ENCODE peak calls at places on chromosome 14, in eight cellular contexts. R, P, Z, M, I, S, Y and B are unnamed samples.

GRCh38 chr14:24179961-24180726 is 8.3 kb downstream of the REC8 start:
- DNase-seq in R (no peak), P (peak; percentile 57), Z (peak; percentile 78), M (no peak), I (no peak), S (no peak), Y (no peak), B (no peak)

GRCh38 chr14:100108042-100108825 is 43.0 kb downstream of the EVL start:
- DNase-seq in R (peak; percentile 61), P (peak; percentile 80), Z (peak; percentile 74), M (peak; percentile 90), I (peak; percentile 86), S (peak; percentile 89), Y (peak; percentile 82), B (peak; percentile 87)

GRCh38 chr14:24712909-24713308 is 78.9 kb upstream of the GZMB start:
- DNase-seq in R (no peak), P (no peak), Z (no peak), M (no peak), I (no peak), S (no peak), Y (no peak), B (no peak)

GRCh38 chr14:50191499-50191898 is 39.9 kb downstream of the SOS2 start:
- DNase-seq in R (no peak), P (no peak), Z (no peak), M (no peak), I (no peak), S (no peak), Y (no peak), B (no peak)

GRCh38 chr14:64113279-64113678 is 180.9 kb downstream of the ESR2 start:
- DNase-seq in R (peak; percentile 15), P (no peak), Z (no peak), M (no peak), I (peak; percentile 61), S (no peak), Y (no peak), B (no peak)

GRCh38 chr14:65496178-65496993 is 83.9 kb downstream of the FUT8 start:
- DNase-seq in R (no peak), P (no peak), Z (peak; percentile 6), M (no peak), I (no peak), S (no peak), Y (no peak), B (no peak)

GRCh38 chr14:54291491-54292191 is 105.2 kb upstream of the CDKN3 start:
- DNase-seq in R (no peak), P (no peak), Z (no peak), M (no peak), I (no peak), S (no peak), Y (no peak), B (peak; percentile 13)

GRCh38 chr14:52026921-52027320 is 37.6 kb downstream of the RTRAF start:
- DNase-seq in R (no peak), P (no peak), Z (no peak), M (no peak), I (no peak), S (no peak), Y (no peak), B (no peak)

GRCh38 chr14:21309238-21309636 is 29.4 kb downstream of the RPGRIP1 start:
- DNase-seq in R (no peak), P (no peak), Z (no peak), M (no peak), I (no peak), S (no peak), Y (no peak), B (no peak)

GRCh38 chr14:61385002-61385685 is 63.8 kb downstream of the PRKCH start:
- DNase-seq in R (no peak), P (no peak), Z (no peak), M (no peak), I (no peak), S (no peak), Y (no peak), B (no peak)

GRCh38 chr14:51342226-51342625 is 102.2 kb downstream of the TMX1 start:
- DNase-seq in R (no peak), P (no peak), Z (peak; percentile 11), M (no peak), I (no peak), S (no peak), Y (no peak), B (no peak)

GRCh38 chr14:88005050-88005481 is at the start of gene GPR65:
- DNase-seq in R (no peak), P (no peak), Z (no peak), M (no peak), I (no peak), S (no peak), Y (no peak), B (no peak)

GRCh38 chr14:61566537-61567225 is 128.6 kb upstream of the HIF1A start:
- DNase-seq in R (no peak), P (no peak), Z (peak; percentile 61), M (no peak), I (no peak), S (no peak), Y (no peak), B (no peak)

GRCh38 chr14:39374846-39375245 is 57.4 kb downstream of the FBXO33 start:
- DNase-seq in R (no peak), P (no peak), Z (no peak), M (no peak), I (no peak), S (no peak), Y (no peak), B (no peak)

GRCh38 chr14:90368946-90369721 is 27.7 kb upstream of the CALM1 start:
- DNase-seq in R (no peak), P (no peak), Z (peak; percentile 26), M (no peak), I (no peak), S (no peak), Y (no peak), B (no peak)

GRCh38 chr14:102464846-102465341 is 44.7 kb downstream of the ANKRD9 start:
- DNase-seq in R (no peak), P (no peak), Z (no peak), M (no peak), I (no peak), S (no peak), Y (no peak), B (no peak)

GRCh38 chr14:100988411-100988900 is 84.9 kb upstream of the RTL1 start:
- DNase-seq in R (no peak), P (no peak), Z (no peak), M (no peak), I (no peak), S (no peak), Y (no peak), B (no peak)

GRCh38 chr14:79293482-79293881 is 917.8 kb downstream of the DIO2 start:
- DNase-seq in R (no peak), P (no peak), Z (no peak), M (no peak), I (no peak), S (no peak), Y (no peak), B (no peak)

GRCh38 chr14:103728141-103728540 is 12.5 kb downstream of the ZFYVE21 start:
- DNase-seq in R (no peak), P (no peak), Z (no peak), M (no peak), I (peak; percentile 9), S (no peak), Y (no peak), B (no peak)

GRCh38 chr14:103730490-103731035 is 15.0 kb downstream of the ZFYVE21 start:
- DNase-seq in R (peak; percentile 72), P (peak; percentile 84), Z (no peak), M (no peak), I (peak; percentile 67), S (no peak), Y (no peak), B (no peak)

GRCh38 chr14:103728721-103729120 is 13.1 kb downstream of the ZFYVE21 start:
- DNase-seq in R (peak; percentile 91), P (no peak), Z (no peak), M (no peak), I (peak; percentile 12), S (no peak), Y (no peak), B (no peak)

GRCh38 chr14:103731481-103731880 is 15.9 kb downstream of the ZFYVE21 start:
- DNase-seq in R (no peak), P (no peak), Z (no peak), M (no peak), I (peak; percentile 6), S (no peak), Y (no peak), B (no peak)

GRCh38 chr14:103729496-103730448 is 14.2 kb downstream of the ZFYVE21 start:
- DNase-seq in R (no peak), P (no peak), Z (no peak), M (no peak), I (peak; percentile 12), S (no peak), Y (no peak), B (no peak)
- TF ChIP-seq CTCF in R (no peak), P (no peak), Z (no peak), M (no peak), I (no peak), S (no peak), Y (no peak), B (no peak)

GRCh38 chr14:95611293-95611880 is 74.8 kb upstream of the TCL1B start:
- DNase-seq in R (no peak), P (no peak), Z (no peak), M (no peak), I (no peak), S (no peak), Y (no peak), B (no peak)

GRCh38 chr14:95619785-95620417 is 66.3 kb upstream of the TCL1B start:
- DNase-seq in R (no peak), P (no peak), Z (no peak), M (no peak), I (no peak), S (no peak), Y (no peak), B (no peak)

GRCh38 chr14:95609398-95609990 is 74.6 kb downstream of the GLRX5 start:
- DNase-seq in R (peak; percentile 12), P (peak; percentile 53), Z (peak; percentile 9), M (peak; percentile 53), I (no peak), S (no peak), Y (peak; percentile 75), B (peak; percentile 44)

GRCh38 chr14:95614335-95614734 is 71.9 kb upstream of the TCL1B start:
- DNase-seq in R (no peak), P (no peak), Z (no peak), M (no peak), I (no peak), S (no peak), Y (peak; percentile 36), B (no peak)
- TF ChIP-seq CTCF in R (no peak), P (no peak), Z (no peak), M (no peak), I (no peak), S (no peak), Y (peak; percentile 26), B (no peak)

GRCh38 chr14:70203686-70204085 is 14.9 kb upstream of the SLC8A3 start:
- DNase-seq in R (no peak), P (no peak), Z (no peak), M (no peak), I (no peak), S (no peak), Y (no peak), B (no peak)
- TF ChIP-seq CTCF in R (no peak), P (no peak), Z (no peak), M (no peak), I (no peak), S (no peak), Y (no peak), B (no peak)

DNA sequence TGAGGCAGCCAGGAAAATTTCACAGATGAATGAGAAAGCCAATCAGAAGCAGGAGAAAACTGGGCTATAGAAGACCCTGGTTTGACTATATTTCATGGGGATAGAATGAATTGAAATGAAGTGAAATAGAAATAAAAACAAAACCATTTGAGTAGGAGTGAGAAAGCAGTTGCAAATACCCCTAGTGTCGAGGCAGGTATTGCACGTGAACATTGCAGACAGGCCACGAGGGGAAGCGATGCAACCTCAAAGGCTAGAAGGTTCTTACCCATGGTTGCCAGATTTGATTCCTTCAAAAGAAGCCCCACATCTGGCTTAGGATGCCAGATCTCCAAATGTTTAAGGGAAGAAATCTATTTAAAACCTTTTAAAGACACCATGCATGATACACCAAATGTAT is 648.9 kb downstream of the VRK1 start:
- DNase-seq in R (no peak), P (no peak), Z (no peak), M (no peak), I (no peak), S (no peak), Y (no peak), B (no peak)
- TF ChIP-seq CTCF in R (no peak), P (no peak), Z (no peak), M (no peak), I (no peak), S (peak; percentile 37), Y (no peak), B (no peak)